ENCODE peak calls at places on chromosomes 4 and X, in seven cellular contexts. P, J, Z, F, E, H and N are unnamed samples.

GRCh38 chr4:20723019-20723418 is 22.8 kb downstream of the PACRGL start:
- DNase-seq in P (no peak), J (no peak), Z (no peak), F (no peak), E (peak; percentile 6), H (no peak), N (no peak)

GRCh38 chr4:24913099-24913445 is 230 bp upstream of the CCDC149 start:
- DNase-seq in P (no peak), J (no peak), Z (no peak), F (no peak), E (no peak), H (no peak), N (no peak)

GRCh38 chrX:152988536-152989291 is 5.2 kb downstream of the PNMA5 start:
- DNase-seq in P (no peak), J (no peak), Z (no peak), F (no peak), E (no peak), H (no peak), N (no peak)

GRCh38 chr4:82519776-82520175 is 42.0 kb downstream of the TMEM150C start:
- DNase-seq in P (no peak), J (no peak), Z (no peak), F (no peak), E (peak; percentile 20), H (no peak), N (no peak)

GRCh38 chr4:80219301-80220025 is 22.2 kb downstream of the PRDM8 start:
- DNase-seq in P (no peak), J (peak; percentile 83), Z (no peak), F (no peak), E (peak; percentile 56), H (no peak), N (no peak)

GRCh38 chr4:44553143-44553542 is 98.3 kb downstream of the YIPF7 start:
- DNase-seq in P (no peak), J (no peak), Z (no peak), F (no peak), E (no peak), H (no peak), N (no peak)

GRCh38 chr4:1200425-1201035 is 28.1 kb upstream of the SPON2 start:
- DNase-seq in P (peak; percentile 80), J (no peak), Z (peak; percentile 88), F (peak; percentile 17), E (peak; percentile 90), H (no peak), N (peak; percentile 30)

GRCh38 chrX:46683023-46683422 is 75.9 kb downstream of the SLC9A7 start:
- DNase-seq in P (no peak), J (no peak), Z (no peak), F (no peak), E (peak; percentile 35), H (no peak), N (no peak)

GRCh38 chr4:15906024-15906443 is 32.5 kb downstream of the FGFBP1 start:
- DNase-seq in P (no peak), J (peak; percentile 39), Z (no peak), F (no peak), E (peak; percentile 75), H (no peak), N (no peak)

GRCh38 chr4:142404191-142404611 is 441.9 kb downstream of the INPP4B start:
- DNase-seq in P (peak; percentile 74), J (no peak), Z (peak; percentile 10), F (no peak), E (peak; percentile 90), H (peak; percentile 42), N (no peak)

GRCh38 chr4:110059556-110060191 is 138.7 kb downstream of the ELOVL6 start:
- DNase-seq in P (no peak), J (no peak), Z (no peak), F (no peak), E (no peak), H (no peak), N (no peak)

GRCh38 chr4:164396439-164396838 is 357.5 kb upstream of the SMIM31 start:
- DNase-seq in P (no peak), J (peak; percentile 7), Z (no peak), F (no peak), E (peak; percentile 21), H (no peak), N (no peak)

GRCh38 chr4:82680834-82681233 is 117.8 kb downstream of the SCD5 start:
- DNase-seq in P (no peak), J (no peak), Z (no peak), F (no peak), E (no peak), H (no peak), N (no peak)

GRCh38 chrX:143768976-143769375 is 48.4 kb upstream of the SPANXN2 start:
- DNase-seq in P (no peak), J (no peak), Z (no peak), F (no peak), E (no peak), H (no peak), N (no peak)

GRCh38 chr4:145760961-145761929 is 81.3 kb downstream of the C4orf51 start:
- DNase-seq in P (no peak), J (no peak), Z (no peak), F (no peak), E (no peak), H (peak; percentile 40), N (no peak)

GRCh38 chr4:20305976-20306375 is 54.3 kb downstream of the SLIT2 start:
- DNase-seq in P (no peak), J (no peak), Z (no peak), F (no peak), E (no peak), H (no peak), N (no peak)

GRCh38 chr4:156473175-156473574 is 498.4 kb downstream of the PDGFC start:
- DNase-seq in P (no peak), J (no peak), Z (no peak), F (no peak), E (no peak), H (no peak), N (no peak)

GRCh38 chr4:176810481-176811249 is 17.9 kb upstream of the VEGFC start:
- DNase-seq in P (no peak), J (no peak), Z (no peak), F (no peak), E (no peak), H (no peak), N (no peak)

DNA sequence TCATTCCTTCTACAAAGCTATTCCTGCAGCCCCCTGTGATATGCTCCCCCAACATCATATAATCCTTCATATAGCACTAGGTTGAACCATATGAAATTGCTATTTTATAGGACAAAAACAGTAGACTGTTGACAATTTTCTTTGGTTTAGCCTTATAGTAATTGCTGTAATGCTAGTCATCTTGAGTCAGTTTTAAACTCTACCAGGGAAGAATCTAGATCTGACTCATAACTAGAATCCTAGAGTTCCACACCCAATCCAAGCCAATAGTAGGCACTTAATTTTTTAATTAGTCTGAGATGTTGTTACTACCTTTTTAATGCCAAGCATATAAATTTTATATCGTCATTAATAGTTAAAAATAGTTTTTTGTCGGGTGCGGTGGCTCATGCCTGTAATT is 136.8 kb downstream of the CHRNA9 start:
- DNase-seq in P (no peak), J (no peak), Z (no peak), F (no peak), E (peak; percentile 36), H (no peak), N (no peak)
- H3K27ac ChIP-seq in P (no peak overlapping the region), J (no peak overlapping the region), Z (no peak overlapping the region), F (no peak overlapping the region), E (no peak overlapping the region), H (no peak overlapping the region), N (peak overlapping the region; percentile 8)

DNA sequence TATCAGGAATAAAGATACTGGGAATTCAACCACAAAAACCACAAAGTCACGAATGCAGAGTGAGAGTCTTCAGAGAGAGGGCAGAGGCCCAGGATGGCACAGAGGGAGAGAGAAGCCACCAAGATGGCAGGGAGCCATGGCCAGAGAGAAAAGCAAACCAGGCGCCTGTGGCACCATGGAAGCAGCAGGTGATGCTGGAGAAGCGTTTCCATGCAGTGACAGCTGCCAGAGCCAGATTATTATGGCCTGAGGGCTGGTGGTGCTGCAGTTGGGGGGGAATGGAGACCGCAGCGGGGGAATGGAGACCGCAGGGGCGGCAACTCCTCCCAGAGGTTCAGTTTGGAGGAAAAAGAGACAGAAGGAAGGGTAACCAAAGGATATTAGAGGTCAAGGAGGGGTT is 5.8 kb downstream of the TAFAZZIN start:
- DNase-seq in P (no peak), J (no peak), Z (no peak), F (no peak), E (no peak), H (no peak), N (no peak)
- H3K27ac ChIP-seq in P (no peak overlapping the region), J (no peak overlapping the region), Z (no peak overlapping the region), F (no peak overlapping the region), E (no peak overlapping the region), H (no peak overlapping the region), N (no peak overlapping the region)

DNA sequence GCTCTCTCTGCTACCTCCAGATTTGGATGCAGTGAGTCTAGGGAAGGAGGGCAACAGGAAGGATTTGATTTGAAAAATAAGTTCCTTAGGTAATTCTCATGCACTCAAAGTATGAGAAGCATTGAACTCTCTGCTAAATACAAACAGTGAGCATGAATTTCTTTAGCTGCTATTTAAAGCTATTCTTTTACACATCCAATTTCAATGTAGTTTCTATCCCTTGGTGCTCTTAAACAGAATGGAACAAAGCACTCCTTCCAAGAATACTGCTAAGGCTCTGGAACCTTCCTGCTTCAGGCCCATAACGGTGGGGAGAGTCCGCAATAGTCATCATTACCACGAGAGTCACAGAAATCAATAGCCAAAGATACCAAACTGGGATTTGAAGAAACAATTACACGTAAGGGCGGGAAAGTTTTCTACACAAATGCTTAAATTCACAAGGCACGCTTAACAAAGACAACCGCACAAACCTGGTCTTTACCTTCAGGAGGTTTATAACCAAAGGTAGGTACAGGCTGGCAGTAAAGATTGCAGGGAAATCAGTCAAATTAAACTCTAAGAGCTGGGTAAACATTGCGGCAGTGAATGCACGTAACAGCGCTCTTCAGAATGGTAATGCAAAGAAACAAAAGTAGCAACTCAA is 123.2 kb upstream of the NAP1L5 start:
- DNase-seq in P (no peak), J (no peak), Z (no peak), F (no peak), E (no peak), H (no peak), N (no peak)
- H3K27ac ChIP-seq in P (no peak overlapping the region), J (no peak overlapping the region), Z (no peak overlapping the region), F (no peak overlapping the region), E (peak overlapping the region; percentile 50), H (peak overlapping the region; percentile 87), N (peak overlapping the region; percentile 92)

GRCh38 chr4:159026329-159026728 is 76.5 kb upstream of the RAPGEF2 start:
- DNase-seq in P (no peak), J (no peak), Z (no peak), F (no peak), E (no peak), H (no peak), N (no peak)

GRCh38 chr4:159024266-159024665 is 78.6 kb upstream of the RAPGEF2 start:
- DNase-seq in P (no peak), J (no peak), Z (no peak), F (no peak), E (no peak), H (no peak), N (no peak)

GRCh38 chr4:159027535-159027934 is 75.3 kb upstream of the RAPGEF2 start:
- DNase-seq in P (no peak), J (no peak), Z (no peak), F (no peak), E (peak; percentile 27), H (no peak), N (no peak)

GRCh38 chr4:159023741-159024140 is 79.1 kb upstream of the RAPGEF2 start:
- DNase-seq in P (no peak), J (no peak), Z (no peak), F (no peak), E (no peak), H (no peak), N (no peak)

DNA sequence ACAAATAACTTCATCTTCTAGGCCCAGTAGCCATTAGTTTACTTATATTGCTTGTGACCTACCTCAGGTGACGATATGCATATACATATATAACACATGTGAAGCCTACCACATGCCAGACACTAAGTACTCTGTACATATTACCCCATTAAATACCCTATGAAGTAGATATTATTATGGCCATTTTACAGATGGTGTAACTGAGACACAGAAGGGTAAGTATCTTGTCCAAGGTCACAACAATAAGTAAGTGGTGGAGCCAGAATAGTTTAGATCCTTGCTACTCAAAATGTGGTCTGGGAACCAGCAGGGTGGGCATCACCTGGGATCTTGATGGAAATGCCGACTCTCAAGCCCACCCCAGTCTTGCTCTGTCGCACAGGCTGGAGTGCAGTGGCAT is 78.1 kb upstream of the RAPGEF2 start:
- DNase-seq in P (no peak), J (no peak), Z (no peak), F (no peak), E (no peak), H (no peak), N (no peak)
- H3K27ac ChIP-seq in P (no peak overlapping the region), J (no peak overlapping the region), Z (no peak overlapping the region), F (no peak overlapping the region), E (no peak overlapping the region), H (no peak overlapping the region), N (no peak overlapping the region)